ENCODE peak calls at places on chromosomes 4 and X, in five cellular contexts. One of them, this sample, is unnamed.

GRCh38 chr4:94791701-94792100 is 33.9 kb downstream of the BMPR1B start:
- DNase-seq in activated CD4-positive, alpha-beta T cell treated with anti-CD3 and anti-CD28 coated beads, Interleukin-2, amount 10 ng/mL, durations not matched to agents 7 days and 5 days: no peak
- DNase-seq in stimulated activated CD4-positive, alpha-beta T cell treated with anti-CD3 and anti-CD28 coated beads, Interleukin-15, amount 100 ng/mL, for 1 hour: no peak
- DNase-seq in neural crest cell: no peak
- DNase-seq in Ammon's horn: no peak
- DNase-seq in this sample: no peak

GRCh38 chrX:119729408-119730201 is 28.8 kb upstream of the SOWAHD start:
- DNase-seq in Ammon's horn: peak; percentile 43
- DNase-seq in stimulated activated CD4-positive, alpha-beta T cell treated with anti-CD3 and anti-CD28 coated beads, Interleukin-15, amount 100 ng/mL, for 1 hour: peak; percentile 27
- DNase-seq in activated CD4-positive, alpha-beta T cell treated with anti-CD3 and anti-CD28 coated beads, Interleukin-2, amount 10 ng/mL, durations not matched to agents 7 days and 5 days: peak; percentile 71
- DNase-seq in neural crest cell: peak; percentile 57
- DNase-seq in this sample: peak; percentile 15

GRCh38 chr4:1337376-1337831 is 9.6 kb upstream of the UVSSA start:
- DNase-seq in stimulated activated CD4-positive, alpha-beta T cell treated with anti-CD3 and anti-CD28 coated beads, Interleukin-15, amount 100 ng/mL, for 1 hour: no peak
- DNase-seq in activated CD4-positive, alpha-beta T cell treated with anti-CD3 and anti-CD28 coated beads, Interleukin-2, amount 10 ng/mL, durations not matched to agents 7 days and 5 days: peak; percentile 30
- DNase-seq in Ammon's horn: no peak
- DNase-seq in neural crest cell: no peak
- DNase-seq in this sample: no peak

GRCh38 chr4:1249731-1250526 is 999 bp upstream of the CTBP1 start:
- DNase-seq in activated CD4-positive, alpha-beta T cell treated with anti-CD3 and anti-CD28 coated beads, Interleukin-2, amount 10 ng/mL, durations not matched to agents 7 days and 5 days: peak; percentile 47
- DNase-seq in stimulated activated CD4-positive, alpha-beta T cell treated with anti-CD3 and anti-CD28 coated beads, Interleukin-15, amount 100 ng/mL, for 1 hour: no peak
- DNase-seq in Ammon's horn: no peak
- DNase-seq in neural crest cell: no peak
- DNase-seq in this sample: no peak

GRCh38 chrX:153941331-153942252 is 2.9 kb downstream of the RENBP start:
- DNase-seq in neural crest cell: no peak
- DNase-seq in activated CD4-positive, alpha-beta T cell treated with anti-CD3 and anti-CD28 coated beads, Interleukin-2, amount 10 ng/mL, durations not matched to agents 7 days and 5 days: no peak
- DNase-seq in stimulated activated CD4-positive, alpha-beta T cell treated with anti-CD3 and anti-CD28 coated beads, Interleukin-15, amount 100 ng/mL, for 1 hour: no peak
- DNase-seq in Ammon's horn: no peak
- DNase-seq in this sample: no peak

GRCh38 chrX:64190136-64190740 is 15.3 kb downstream of the AMER1 start:
- DNase-seq in stimulated activated CD4-positive, alpha-beta T cell treated with anti-CD3 and anti-CD28 coated beads, Interleukin-15, amount 100 ng/mL, for 1 hour: no peak
- DNase-seq in Ammon's horn: no peak
- DNase-seq in activated CD4-positive, alpha-beta T cell treated with anti-CD3 and anti-CD28 coated beads, Interleukin-2, amount 10 ng/mL, durations not matched to agents 7 days and 5 days: no peak
- DNase-seq in neural crest cell: no peak
- DNase-seq in this sample: no peak

GRCh38 chr4:158996669-158997074 is 106.2 kb upstream of the RAPGEF2 start:
- DNase-seq in neural crest cell: no peak
- DNase-seq in stimulated activated CD4-positive, alpha-beta T cell treated with anti-CD3 and anti-CD28 coated beads, Interleukin-15, amount 100 ng/mL, for 1 hour: no peak
- DNase-seq in Ammon's horn: no peak
- DNase-seq in activated CD4-positive, alpha-beta T cell treated with anti-CD3 and anti-CD28 coated beads, Interleukin-2, amount 10 ng/mL, durations not matched to agents 7 days and 5 days: no peak
- DNase-seq in this sample: no peak

GRCh38 chrX:48957477-48957826 is at the start of gene OTUD5:
- DNase-seq in stimulated activated CD4-positive, alpha-beta T cell treated with anti-CD3 and anti-CD28 coated beads, Interleukin-15, amount 100 ng/mL, for 1 hour: peak; percentile 43
- DNase-seq in activated CD4-positive, alpha-beta T cell treated with anti-CD3 and anti-CD28 coated beads, Interleukin-2, amount 10 ng/mL, durations not matched to agents 7 days and 5 days: no peak
- DNase-seq in neural crest cell: no peak
- DNase-seq in Ammon's horn: no peak
- DNase-seq in this sample: peak; percentile 18

GRCh38 chr4:119517361-119518229 is 111.0 kb downstream of the PDE5A start:
- DNase-seq in Ammon's horn: no peak
- DNase-seq in activated CD4-positive, alpha-beta T cell treated with anti-CD3 and anti-CD28 coated beads, Interleukin-2, amount 10 ng/mL, durations not matched to agents 7 days and 5 days: no peak
- DNase-seq in stimulated activated CD4-positive, alpha-beta T cell treated with anti-CD3 and anti-CD28 coated beads, Interleukin-15, amount 100 ng/mL, for 1 hour: no peak
- DNase-seq in neural crest cell: no peak
- DNase-seq in this sample: no peak

GRCh38 chr4:77538574-77539157 is 67.0 kb upstream of the CXCL13 start:
- DNase-seq in stimulated activated CD4-positive, alpha-beta T cell treated with anti-CD3 and anti-CD28 coated beads, Interleukin-15, amount 100 ng/mL, for 1 hour: no peak
- DNase-seq in activated CD4-positive, alpha-beta T cell treated with anti-CD3 and anti-CD28 coated beads, Interleukin-2, amount 10 ng/mL, durations not matched to agents 7 days and 5 days: no peak
- DNase-seq in neural crest cell: no peak
- DNase-seq in Ammon's horn: no peak
- DNase-seq in this sample: peak; percentile 3

GRCh38 chrX:115625577-115626301 is 64.8 kb downstream of the PLS3 start:
- DNase-seq in activated CD4-positive, alpha-beta T cell treated with anti-CD3 and anti-CD28 coated beads, Interleukin-2, amount 10 ng/mL, durations not matched to agents 7 days and 5 days: no peak
- DNase-seq in Ammon's horn: peak; percentile 56
- DNase-seq in neural crest cell: no peak
- DNase-seq in stimulated activated CD4-positive, alpha-beta T cell treated with anti-CD3 and anti-CD28 coated beads, Interleukin-15, amount 100 ng/mL, for 1 hour: no peak
- DNase-seq in this sample: no peak

GRCh38 chr4:2370597-2371320 is 47.7 kb downstream of the ZFYVE28 start:
- DNase-seq in activated CD4-positive, alpha-beta T cell treated with anti-CD3 and anti-CD28 coated beads, Interleukin-2, amount 10 ng/mL, durations not matched to agents 7 days and 5 days: no peak
- DNase-seq in neural crest cell: no peak
- DNase-seq in Ammon's horn: no peak
- DNase-seq in stimulated activated CD4-positive, alpha-beta T cell treated with anti-CD3 and anti-CD28 coated beads, Interleukin-15, amount 100 ng/mL, for 1 hour: no peak
- DNase-seq in this sample: no peak

GRCh38 chrX:107780525-107780924 is 3.0 kb downstream of the NCBP2L start:
- DNase-seq in neural crest cell: no peak
- DNase-seq in activated CD4-positive, alpha-beta T cell treated with anti-CD3 and anti-CD28 coated beads, Interleukin-2, amount 10 ng/mL, durations not matched to agents 7 days and 5 days: no peak
- DNase-seq in Ammon's horn: no peak
- DNase-seq in stimulated activated CD4-positive, alpha-beta T cell treated with anti-CD3 and anti-CD28 coated beads, Interleukin-15, amount 100 ng/mL, for 1 hour: no peak
- DNase-seq in this sample: no peak

GRCh38 chr4:80500593-80500992 is 165.1 kb downstream of the CFAP299 start:
- DNase-seq in Ammon's horn: no peak
- DNase-seq in activated CD4-positive, alpha-beta T cell treated with anti-CD3 and anti-CD28 coated beads, Interleukin-2, amount 10 ng/mL, durations not matched to agents 7 days and 5 days: peak; percentile 52
- DNase-seq in stimulated activated CD4-positive, alpha-beta T cell treated with anti-CD3 and anti-CD28 coated beads, Interleukin-15, amount 100 ng/mL, for 1 hour: no peak
- DNase-seq in neural crest cell: no peak
- DNase-seq in this sample: no peak

GRCh38 chr4:97978791-97979488 is 164.3 kb downstream of the STPG2 start:
- DNase-seq in Ammon's horn: no peak
- DNase-seq in activated CD4-positive, alpha-beta T cell treated with anti-CD3 and anti-CD28 coated beads, Interleukin-2, amount 10 ng/mL, durations not matched to agents 7 days and 5 days: no peak
- DNase-seq in stimulated activated CD4-positive, alpha-beta T cell treated with anti-CD3 and anti-CD28 coated beads, Interleukin-15, amount 100 ng/mL, for 1 hour: no peak
- DNase-seq in neural crest cell: no peak
- DNase-seq in this sample: no peak

GRCh38 chrX:49262603-49263002 is 1.9 kb downstream of the FOXP3 start:
- DNase-seq in stimulated activated CD4-positive, alpha-beta T cell treated with anti-CD3 and anti-CD28 coated beads, Interleukin-15, amount 100 ng/mL, for 1 hour: no peak
- DNase-seq in activated CD4-positive, alpha-beta T cell treated with anti-CD3 and anti-CD28 coated beads, Interleukin-2, amount 10 ng/mL, durations not matched to agents 7 days and 5 days: no peak
- DNase-seq in Ammon's horn: no peak
- DNase-seq in neural crest cell: no peak
- DNase-seq in this sample: no peak

GRCh38 chr4:478373-478772 is 20.6 kb downstream of the ZNF721 start:
- DNase-seq in stimulated activated CD4-positive, alpha-beta T cell treated with anti-CD3 and anti-CD28 coated beads, Interleukin-15, amount 100 ng/mL, for 1 hour: no peak
- DNase-seq in Ammon's horn: no peak
- DNase-seq in activated CD4-positive, alpha-beta T cell treated with anti-CD3 and anti-CD28 coated beads, Interleukin-2, amount 10 ng/mL, durations not matched to agents 7 days and 5 days: no peak
- DNase-seq in neural crest cell: no peak
- DNase-seq in this sample: no peak

GRCh38 chrX:154090731-154091130 is 6.8 kb downstream of the MECP2 start:
- DNase-seq in stimulated activated CD4-positive, alpha-beta T cell treated with anti-CD3 and anti-CD28 coated beads, Interleukin-15, amount 100 ng/mL, for 1 hour: no peak
- DNase-seq in Ammon's horn: peak; percentile 73
- DNase-seq in activated CD4-positive, alpha-beta T cell treated with anti-CD3 and anti-CD28 coated beads, Interleukin-2, amount 10 ng/mL, durations not matched to agents 7 days and 5 days: no peak
- DNase-seq in neural crest cell: no peak
- DNase-seq in this sample: no peak

GRCh38 chr4:63563288-63564014 is 845.8 kb downstream of the TECRL start:
- DNase-seq in stimulated activated CD4-positive, alpha-beta T cell treated with anti-CD3 and anti-CD28 coated beads, Interleukin-15, amount 100 ng/mL, for 1 hour: no peak
- DNase-seq in activated CD4-positive, alpha-beta T cell treated with anti-CD3 and anti-CD28 coated beads, Interleukin-2, amount 10 ng/mL, durations not matched to agents 7 days and 5 days: no peak
- DNase-seq in Ammon's horn: peak; percentile 8
- DNase-seq in neural crest cell: no peak
- DNase-seq in this sample: peak; percentile 6

GRCh38 chrX:14030248-14030592 is 528 bp upstream of the GEMIN8 start:
- DNase-seq in activated CD4-positive, alpha-beta T cell treated with anti-CD3 and anti-CD28 coated beads, Interleukin-2, amount 10 ng/mL, durations not matched to agents 7 days and 5 days: no peak
- DNase-seq in stimulated activated CD4-positive, alpha-beta T cell treated with anti-CD3 and anti-CD28 coated beads, Interleukin-15, amount 100 ng/mL, for 1 hour: no peak
- DNase-seq in neural crest cell: no peak
- DNase-seq in Ammon's horn: no peak
- DNase-seq in this sample: no peak

GRCh38 chr4:174672276-174672675 is 150.0 kb upstream of the HPGD start:
- DNase-seq in Ammon's horn: no peak
- DNase-seq in stimulated activated CD4-positive, alpha-beta T cell treated with anti-CD3 and anti-CD28 coated beads, Interleukin-15, amount 100 ng/mL, for 1 hour: no peak
- DNase-seq in neural crest cell: no peak
- DNase-seq in activated CD4-positive, alpha-beta T cell treated with anti-CD3 and anti-CD28 coated beads, Interleukin-2, amount 10 ng/mL, durations not matched to agents 7 days and 5 days: no peak
- DNase-seq in this sample: no peak

GRCh38 chr4:153084939-153085630 is 119.2 kb upstream of the TRIM2 start:
- DNase-seq in activated CD4-positive, alpha-beta T cell treated with anti-CD3 and anti-CD28 coated beads, Interleukin-2, amount 10 ng/mL, durations not matched to agents 7 days and 5 days: peak; percentile 78
- DNase-seq in Ammon's horn: peak; percentile 83
- DNase-seq in stimulated activated CD4-positive, alpha-beta T cell treated with anti-CD3 and anti-CD28 coated beads, Interleukin-15, amount 100 ng/mL, for 1 hour: peak; percentile 74
- DNase-seq in neural crest cell: peak; percentile 94
- DNase-seq in this sample: no peak

GRCh38 chrX:108511721-108512120 is 72.1 kb downstream of the COL4A5 start:
- DNase-seq in stimulated activated CD4-positive, alpha-beta T cell treated with anti-CD3 and anti-CD28 coated beads, Interleukin-15, amount 100 ng/mL, for 1 hour: no peak
- DNase-seq in neural crest cell: no peak
- DNase-seq in Ammon's horn: no peak
- DNase-seq in activated CD4-positive, alpha-beta T cell treated with anti-CD3 and anti-CD28 coated beads, Interleukin-2, amount 10 ng/mL, durations not matched to agents 7 days and 5 days: no peak
- DNase-seq in this sample: no peak

GRCh38 chr4:75251547-75251946 is 262.7 kb downstream of the RCHY1 start:
- DNase-seq in neural crest cell: no peak
- DNase-seq in Ammon's horn: no peak
- DNase-seq in activated CD4-positive, alpha-beta T cell treated with anti-CD3 and anti-CD28 coated beads, Interleukin-2, amount 10 ng/mL, durations not matched to agents 7 days and 5 days: no peak
- DNase-seq in stimulated activated CD4-positive, alpha-beta T cell treated with anti-CD3 and anti-CD28 coated beads, Interleukin-15, amount 100 ng/mL, for 1 hour: no peak
- DNase-seq in this sample: no peak

GRCh38 chrX:34562006-34562405 is 95.1 kb downstream of the TMEM47 start:
- DNase-seq in Ammon's horn: no peak
- DNase-seq in stimulated activated CD4-positive, alpha-beta T cell treated with anti-CD3 and anti-CD28 coated beads, Interleukin-15, amount 100 ng/mL, for 1 hour: no peak
- DNase-seq in activated CD4-positive, alpha-beta T cell treated with anti-CD3 and anti-CD28 coated beads, Interleukin-2, amount 10 ng/mL, durations not matched to agents 7 days and 5 days: no peak
- DNase-seq in neural crest cell: no peak
- DNase-seq in this sample: no peak

GRCh38 chr4:40837094-40837870 is 87.5 kb downstream of the NSUN7 start:
- DNase-seq in activated CD4-positive, alpha-beta T cell treated with anti-CD3 and anti-CD28 coated beads, Interleukin-2, amount 10 ng/mL, durations not matched to agents 7 days and 5 days: no peak
- DNase-seq in neural crest cell: no peak
- DNase-seq in Ammon's horn: peak; percentile 65
- DNase-seq in stimulated activated CD4-positive, alpha-beta T cell treated with anti-CD3 and anti-CD28 coated beads, Interleukin-15, amount 100 ng/mL, for 1 hour: no peak
- DNase-seq in this sample: no peak

GRCh38 chr4:5724377-5724776 is 13.4 kb downstream of the EVC start:
- DNase-seq in Ammon's horn: no peak
- DNase-seq in activated CD4-positive, alpha-beta T cell treated with anti-CD3 and anti-CD28 coated beads, Interleukin-2, amount 10 ng/mL, durations not matched to agents 7 days and 5 days: no peak
- DNase-seq in neural crest cell: no peak
- DNase-seq in stimulated activated CD4-positive, alpha-beta T cell treated with anti-CD3 and anti-CD28 coated beads, Interleukin-15, amount 100 ng/mL, for 1 hour: no peak
- DNase-seq in this sample: no peak